ENCODE peak calls at places on chromosomes 6 and 20, in ten cellular contexts. One of them, this sample, is unnamed.

GRCh38 chr6:11536795-11537194 is 754 bp upstream of the TMEM170B start:
- DNase-seq in spleen: peak
- DNase-seq in A549: no peak
- DNase-seq in CD8-positive, alpha-beta T cell: no peak
- DNase-seq in thoracic aorta: no peak
- DNase-seq in ovary: peak
- DNase-seq in mammary epithelial cell: no peak
- DNase-seq in GM23338: peak
- DNase-seq in stomach: no peak
- DNase-seq in keratinocyte: no peak
- DNase-seq in this sample: no peak

GRCh38 chr6:157056275-157056674 is 267.0 kb downstream of the TMEM242 start:
- DNase-seq in spleen: no peak
- DNase-seq in ovary: no peak
- DNase-seq in mammary epithelial cell: no peak
- DNase-seq in GM23338: no peak
- DNase-seq in stomach: no peak
- DNase-seq in A549: no peak
- DNase-seq in thoracic aorta: no peak
- DNase-seq in CD8-positive, alpha-beta T cell: no peak
- DNase-seq in keratinocyte: no peak
- DNase-seq in this sample: no peak

GRCh38 chr6:106116125-106116524 is 30.0 kb downstream of the PRDM1 start:
- DNase-seq in CD8-positive, alpha-beta T cell: no peak
- DNase-seq in A549: no peak
- DNase-seq in keratinocyte: no peak
- DNase-seq in thoracic aorta: no peak
- DNase-seq in stomach: no peak
- DNase-seq in ovary: no peak
- DNase-seq in spleen: no peak
- DNase-seq in GM23338: no peak
- DNase-seq in mammary epithelial cell: peak
- DNase-seq in this sample: no peak

GRCh38 chr6:111841822-111842221 is 31.4 kb downstream of the FYN start:
- DNase-seq in A549: no peak
- DNase-seq in stomach: peak
- DNase-seq in keratinocyte: no peak
- DNase-seq in thoracic aorta: no peak
- DNase-seq in GM23338: no peak
- DNase-seq in ovary: no peak
- DNase-seq in CD8-positive, alpha-beta T cell: peak
- DNase-seq in spleen: peak
- DNase-seq in mammary epithelial cell: no peak
- DNase-seq in this sample: no peak

GRCh38 chr6:157280947-157281346 is 42.4 kb downstream of the TMEM242 start:
- DNase-seq in GM23338: no peak
- DNase-seq in stomach: no peak
- DNase-seq in CD8-positive, alpha-beta T cell: no peak
- DNase-seq in A549: no peak
- DNase-seq in keratinocyte: no peak
- DNase-seq in spleen: no peak
- DNase-seq in mammary epithelial cell: no peak
- DNase-seq in thoracic aorta: no peak
- DNase-seq in ovary: no peak
- DNase-seq in this sample: no peak

GRCh38 chr6:145866449-145867401 is 52.1 kb upstream of the FBXO30 start:
- DNase-seq in keratinocyte: no peak
- DNase-seq in ovary: no peak
- DNase-seq in mammary epithelial cell: no peak
- DNase-seq in thoracic aorta: no peak
- DNase-seq in A549: no peak
- DNase-seq in stomach: no peak
- DNase-seq in CD8-positive, alpha-beta T cell: no peak
- DNase-seq in GM23338: no peak
- DNase-seq in spleen: no peak
- DNase-seq in this sample: no peak

GRCh38 chr6:29524444-29524843 is 35.1 kb downstream of the UBD start:
- DNase-seq in CD8-positive, alpha-beta T cell: no peak
- DNase-seq in stomach: no peak
- DNase-seq in keratinocyte: no peak
- DNase-seq in spleen: no peak
- DNase-seq in thoracic aorta: no peak
- DNase-seq in GM23338: no peak
- DNase-seq in A549: no peak
- DNase-seq in mammary epithelial cell: no peak
- DNase-seq in ovary: no peak
- DNase-seq in this sample: no peak

GRCh38 chr6:55034752-55035151 is 139.6 kb upstream of the HCRTR2 start:
- DNase-seq in keratinocyte: no peak
- DNase-seq in spleen: no peak
- DNase-seq in thoracic aorta: no peak
- DNase-seq in A549: no peak
- DNase-seq in GM23338: no peak
- DNase-seq in stomach: no peak
- DNase-seq in mammary epithelial cell: no peak
- DNase-seq in CD8-positive, alpha-beta T cell: no peak
- DNase-seq in ovary: no peak
- DNase-seq in this sample: no peak

GRCh38 chr6:153553627-153554026 is 422.5 kb upstream of the RGS17 start:
- DNase-seq in stomach: no peak
- DNase-seq in A549: no peak
- DNase-seq in CD8-positive, alpha-beta T cell: no peak
- DNase-seq in ovary: no peak
- DNase-seq in GM23338: peak
- DNase-seq in mammary epithelial cell: peak
- DNase-seq in keratinocyte: no peak
- DNase-seq in thoracic aorta: no peak
- DNase-seq in spleen: no peak
- DNase-seq in this sample: no peak

GRCh38 chr6:18595774-18596528 is 208.8 kb downstream of the RNF144B start:
- DNase-seq in mammary epithelial cell: peak
- DNase-seq in ovary: no peak
- DNase-seq in thoracic aorta: peak
- DNase-seq in CD8-positive, alpha-beta T cell: peak
- DNase-seq in spleen: no peak
- DNase-seq in GM23338: peak
- DNase-seq in stomach: peak
- DNase-seq in A549: peak
- DNase-seq in keratinocyte: peak
- DNase-seq in this sample: no peak

GRCh38 chr6:156485145-156485544 is 292.0 kb upstream of the ARID1B start:
- DNase-seq in keratinocyte: no peak
- DNase-seq in A549: no peak
- DNase-seq in spleen: no peak
- DNase-seq in stomach: no peak
- DNase-seq in mammary epithelial cell: no peak
- DNase-seq in ovary: no peak
- DNase-seq in CD8-positive, alpha-beta T cell: no peak
- DNase-seq in thoracic aorta: no peak
- DNase-seq in GM23338: peak
- DNase-seq in this sample: no peak

GRCh38 chr6:170147832-170148708 is 142.8 kb downstream of the DLL1 start:
- DNase-seq in spleen: peak
- DNase-seq in GM23338: peak
- DNase-seq in CD8-positive, alpha-beta T cell: peak
- DNase-seq in keratinocyte: no peak
- DNase-seq in mammary epithelial cell: no peak
- DNase-seq in thoracic aorta: no peak
- DNase-seq in ovary: peak
- DNase-seq in A549: no peak
- DNase-seq in stomach: no peak
- DNase-seq in this sample: no peak

GRCh38 chr6:6820688-6821238 is 232.2 kb downstream of the LY86 start:
- DNase-seq in spleen: no peak
- DNase-seq in keratinocyte: peak
- DNase-seq in GM23338: no peak
- DNase-seq in mammary epithelial cell: peak
- DNase-seq in stomach: peak
- DNase-seq in ovary: no peak
- DNase-seq in CD8-positive, alpha-beta T cell: no peak
- DNase-seq in thoracic aorta: no peak
- DNase-seq in A549: no peak
- DNase-seq in this sample: peak

GRCh38 chr20:44309763-44310663 is 989 bp downstream of the FITM2 start:
- DNase-seq in GM23338: peak
- DNase-seq in mammary epithelial cell: peak
- DNase-seq in stomach: no peak
- DNase-seq in thoracic aorta: no peak
- DNase-seq in spleen: no peak
- DNase-seq in keratinocyte: no peak
- DNase-seq in A549: no peak
- DNase-seq in CD8-positive, alpha-beta T cell: no peak
- DNase-seq in ovary: peak
- DNase-seq in this sample: no peak

GRCh38 chr20:46438156-46438750 is 31.8 kb upstream of the ELMO2 start:
- DNase-seq in stomach: no peak
- DNase-seq in ovary: no peak
- DNase-seq in A549: peak
- DNase-seq in keratinocyte: no peak
- DNase-seq in thoracic aorta: no peak
- DNase-seq in GM23338: peak
- DNase-seq in CD8-positive, alpha-beta T cell: no peak
- DNase-seq in mammary epithelial cell: peak
- DNase-seq in spleen: no peak
- DNase-seq in this sample: no peak

DNA sequence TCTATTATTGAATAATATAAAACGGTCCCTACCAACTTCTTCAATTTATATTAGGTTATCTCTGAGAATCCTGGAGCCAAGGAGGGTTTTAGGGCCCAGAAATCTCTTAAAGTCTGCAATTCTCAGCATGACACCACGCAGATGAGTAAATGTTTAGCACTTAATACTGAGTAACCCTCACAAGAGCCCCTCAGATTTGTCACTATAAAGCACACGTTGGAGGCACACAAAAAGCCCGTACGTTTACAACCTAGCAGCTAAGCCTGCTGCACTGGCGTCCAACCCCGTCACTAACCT is 1.2 kb downstream of the CPNE1 start:
- DNase-seq in CD8-positive, alpha-beta T cell: no peak
- DNase-seq in thoracic aorta: no peak
- DNase-seq in mammary epithelial cell: no peak
- DNase-seq in stomach: no peak
- DNase-seq in spleen: no peak
- DNase-seq in keratinocyte: no peak
- DNase-seq in A549: no peak
- DNase-seq in GM23338: no peak
- DNase-seq in ovary: no peak
- DNase-seq in this sample: no peak
- H3K27ac ChIP-seq in CD8-positive, alpha-beta T cell: peak
- H3K27ac ChIP-seq in thoracic aorta: peak
- H3K27ac ChIP-seq in mammary epithelial cell: peak
- H3K27ac ChIP-seq in stomach: peak
- H3K27ac ChIP-seq in spleen: peak
- H3K27ac ChIP-seq in keratinocyte: peak
- H3K27ac ChIP-seq in A549: peak
- H3K27ac ChIP-seq in GM23338: no peak
- H3K27ac ChIP-seq in ovary: no peak
- H3K27ac ChIP-seq in this sample: peak

DNA sequence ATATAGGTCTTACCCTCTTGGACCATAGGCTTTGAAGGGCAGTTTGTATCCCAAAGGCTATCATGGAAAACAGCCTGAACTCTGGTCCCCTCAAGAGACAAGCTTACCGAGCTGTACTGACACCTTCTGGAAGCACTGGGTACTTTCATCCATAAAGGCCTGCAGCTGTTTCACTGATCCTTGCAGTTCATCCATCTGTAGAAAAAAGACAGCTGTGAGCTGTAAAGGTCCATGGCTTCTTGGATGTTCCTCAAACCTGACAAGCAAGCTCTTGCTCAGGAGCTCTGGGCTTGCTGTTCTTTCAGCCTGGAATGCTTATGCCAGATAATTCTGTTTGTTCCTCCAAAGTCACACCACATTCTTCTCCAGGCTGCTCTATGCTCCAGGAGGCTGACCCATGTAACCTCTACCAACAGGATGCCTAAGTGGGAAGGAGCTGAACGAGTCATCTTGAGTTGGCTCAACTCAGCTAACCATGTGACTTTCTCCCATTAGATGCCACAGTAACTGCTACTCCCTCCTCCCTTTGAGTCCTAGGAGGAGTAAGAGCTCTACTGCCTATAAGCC is 8.8 kb upstream of the NDRG3 start:
- DNase-seq in mammary epithelial cell: peak
- DNase-seq in thoracic aorta: no peak
- DNase-seq in keratinocyte: peak
- DNase-seq in stomach: no peak
- DNase-seq in CD8-positive, alpha-beta T cell: peak
- DNase-seq in GM23338: peak
- DNase-seq in ovary: no peak
- DNase-seq in spleen: no peak
- DNase-seq in A549: peak
- DNase-seq in this sample: no peak
- H3K27ac ChIP-seq in mammary epithelial cell: no peak
- H3K27ac ChIP-seq in thoracic aorta: no peak
- H3K27ac ChIP-seq in keratinocyte: no peak
- H3K27ac ChIP-seq in stomach: no peak
- H3K27ac ChIP-seq in CD8-positive, alpha-beta T cell: no peak
- H3K27ac ChIP-seq in GM23338: no peak
- H3K27ac ChIP-seq in ovary: no peak
- H3K27ac ChIP-seq in spleen: no peak
- H3K27ac ChIP-seq in A549: no peak
- H3K27ac ChIP-seq in this sample: peak

DNA sequence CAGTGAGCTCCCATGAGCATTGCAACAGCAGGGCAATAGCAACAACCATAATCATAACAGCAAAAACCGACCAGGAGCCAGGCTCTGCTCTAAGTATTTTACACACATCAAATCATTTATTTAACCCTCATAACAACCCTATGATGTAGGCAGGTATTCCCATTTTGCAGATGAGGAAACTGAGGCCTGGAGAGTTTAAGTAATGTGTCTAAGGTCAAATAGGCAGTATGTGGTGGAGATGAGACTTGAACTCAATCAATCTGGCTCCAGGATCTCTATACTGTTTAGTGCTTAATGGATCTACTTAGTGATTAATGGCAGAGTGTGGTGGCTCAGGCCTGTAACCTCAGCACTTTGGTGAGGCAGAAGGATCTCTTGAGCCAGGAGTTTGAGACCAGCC is 3.4 kb downstream of the TMEM151B start:
- DNase-seq in thoracic aorta: no peak
- DNase-seq in spleen: no peak
- DNase-seq in GM23338: no peak
- DNase-seq in stomach: no peak
- DNase-seq in ovary: no peak
- DNase-seq in A549: no peak
- DNase-seq in keratinocyte: no peak
- DNase-seq in mammary epithelial cell: no peak
- DNase-seq in CD8-positive, alpha-beta T cell: no peak
- DNase-seq in this sample: no peak
- H3K27ac ChIP-seq in thoracic aorta: no peak
- H3K27ac ChIP-seq in spleen: no peak
- H3K27ac ChIP-seq in GM23338: no peak
- H3K27ac ChIP-seq in stomach: no peak
- H3K27ac ChIP-seq in ovary: no peak
- H3K27ac ChIP-seq in A549: no peak
- H3K27ac ChIP-seq in keratinocyte: no peak
- H3K27ac ChIP-seq in mammary epithelial cell: no peak
- H3K27ac ChIP-seq in CD8-positive, alpha-beta T cell: no peak
- H3K27ac ChIP-seq in this sample: no peak

GRCh38 chr6:43824741-43825064 is 54.7 kb downstream of the VEGFA start:
- DNase-seq in spleen: no peak
- DNase-seq in thoracic aorta: no peak
- DNase-seq in GM23338: no peak
- DNase-seq in CD8-positive, alpha-beta T cell: no peak
- DNase-seq in A549: no peak
- DNase-seq in stomach: no peak
- DNase-seq in keratinocyte: no peak
- DNase-seq in mammary epithelial cell: no peak
- DNase-seq in ovary: no peak
- DNase-seq in this sample: no peak
- H3K27ac ChIP-seq in spleen: no peak
- H3K27ac ChIP-seq in thoracic aorta: no peak
- H3K27ac ChIP-seq in GM23338: no peak
- H3K27ac ChIP-seq in CD8-positive, alpha-beta T cell: no peak
- H3K27ac ChIP-seq in A549: no peak
- H3K27ac ChIP-seq in stomach: peak
- H3K27ac ChIP-seq in keratinocyte: no peak
- H3K27ac ChIP-seq in mammary epithelial cell: no peak
- H3K27ac ChIP-seq in ovary: no peak
- H3K27ac ChIP-seq in this sample: no peak